ENCODE peak calls at places on chromosome 18, in four cellular contexts. One of them, this sample, is unnamed. For H3K36me3, the result is how much of the 10 kb centered on the place peaks cover.

GRCh38 chr18:3604626-3605408 is 154.8 kb downstream of the TGIF1 start:
- DNase-seq in uterus: no peak
- DNase-seq in Peyer's patch: peak
- DNase-seq in fibroblast of lung: peak
- DNase-seq in this sample: no peak

GRCh38 chr18:10660485-10660884 is 134.7 kb downstream of the NAPG start:
- DNase-seq in uterus: no peak
- DNase-seq in Peyer's patch: no peak
- DNase-seq in fibroblast of lung: peak
- DNase-seq in this sample: no peak

GRCh38 chr18:58403799-58404455 is 225.0 kb downstream of the ALPK2 start:
- DNase-seq in uterus: no peak
- DNase-seq in Peyer's patch: no peak
- DNase-seq in fibroblast of lung: no peak
- DNase-seq in this sample: no peak

GRCh38 chr18:8816805-8817204 is 111.4 kb downstream of the MTCL1 start:
- DNase-seq in uterus: no peak
- DNase-seq in Peyer's patch: no peak
- DNase-seq in fibroblast of lung: peak
- DNase-seq in this sample: no peak

GRCh38 chr18:34506198-34506597 is 203.9 kb upstream of the DTNA start:
- DNase-seq in uterus: no peak
- DNase-seq in Peyer's patch: no peak
- DNase-seq in fibroblast of lung: no peak
- DNase-seq in this sample: no peak

GRCh38 chr18:24491882-24492281 is 31.4 kb downstream of the HRH4 start:
- DNase-seq in uterus: no peak
- DNase-seq in Peyer's patch: peak
- DNase-seq in fibroblast of lung: no peak
- DNase-seq in this sample: peak

GRCh38 chr18:76923485-76924085 is 101.2 kb downstream of the ZNF236 start:
- DNase-seq in uterus: no peak
- DNase-seq in Peyer's patch: no peak
- DNase-seq in fibroblast of lung: no peak
- DNase-seq in this sample: no peak

GRCh38 chr18:50203801-50204604 is 9.1 kb upstream of the MYO5B start:
- DNase-seq in uterus: no peak
- DNase-seq in Peyer's patch: no peak
- DNase-seq in fibroblast of lung: peak
- DNase-seq in this sample: no peak

GRCh38 chr18:33572022-33572421 is 6.0 kb upstream of the ASXL3 start:
- DNase-seq in uterus: no peak
- DNase-seq in Peyer's patch: no peak
- DNase-seq in fibroblast of lung: no peak
- DNase-seq in this sample: no peak

GRCh38 chr18:48201952-48202898 is 207.0 kb downstream of the ZBTB7C start:
- DNase-seq in uterus: no peak
- DNase-seq in Peyer's patch: no peak
- DNase-seq in fibroblast of lung: no peak
- DNase-seq in this sample: no peak

GRCh38 chr18:26051845-26052244 is 38.6 kb downstream of the SS18 start:
- DNase-seq in uterus: no peak
- DNase-seq in Peyer's patch: no peak
- DNase-seq in fibroblast of lung: peak
- DNase-seq in this sample: no peak

GRCh38 chr18:36006997-36007396 is 34.5 kb downstream of the RMP24 start:
- DNase-seq in uterus: no peak
- DNase-seq in Peyer's patch: no peak
- DNase-seq in fibroblast of lung: no peak
- DNase-seq in this sample: no peak

GRCh38 chr18:13647761-13648160 is 78.6 kb downstream of the FAM210A start:
- DNase-seq in uterus: no peak
- DNase-seq in Peyer's patch: no peak
- DNase-seq in fibroblast of lung: no peak
- DNase-seq in this sample: no peak

GRCh38 chr18:23704806-23705205 is 15.6 kb downstream of the LAMA3 start:
- DNase-seq in uterus: no peak
- DNase-seq in Peyer's patch: no peak
- DNase-seq in fibroblast of lung: no peak
- DNase-seq in this sample: no peak

GRCh38 chr18:11660691-11661090 is 28.4 kb upstream of the GNAL start:
- DNase-seq in uterus: no peak
- DNase-seq in Peyer's patch: no peak
- DNase-seq in fibroblast of lung: no peak
- DNase-seq in this sample: no peak

GRCh38 chr18:26103579-26103978 is 13.2 kb upstream of the SS18 start:
- DNase-seq in uterus: no peak
- DNase-seq in Peyer's patch: no peak
- DNase-seq in fibroblast of lung: no peak
- DNase-seq in this sample: no peak

GRCh38 chr18:34901299-34901698 is 139.9 kb upstream of the MAPRE2 start:
- DNase-seq in uterus: no peak
- DNase-seq in Peyer's patch: no peak
- DNase-seq in fibroblast of lung: peak
- DNase-seq in this sample: no peak

GRCh38 chr18:11268691-11269686 is 119.6 kb upstream of the PIEZO2 start:
- DNase-seq in uterus: no peak
- DNase-seq in Peyer's patch: no peak
- DNase-seq in fibroblast of lung: peak
- DNase-seq in this sample: no peak

GRCh38 chr18:36311026-36311570 is 13.6 kb downstream of the FHOD3 start:
- DNase-seq in uterus: no peak
- DNase-seq in Peyer's patch: no peak
- DNase-seq in fibroblast of lung: no peak
- DNase-seq in this sample: no peak

GRCh38 chr18:28439870-28440269 is 262.9 kb upstream of the CDH2 start:
- DNase-seq in uterus: no peak
- DNase-seq in Peyer's patch: no peak
- DNase-seq in fibroblast of lung: no peak
- DNase-seq in this sample: no peak

GRCh38 chr18:7618821-7619410 is 51.8 kb downstream of the PTPRM start:
- DNase-seq in uterus: no peak
- DNase-seq in Peyer's patch: no peak
- DNase-seq in fibroblast of lung: no peak
- DNase-seq in this sample: no peak

GRCh38 chr18:3265564-3266033 is 3.7 kb downstream of the MYL12B start:
- DNase-seq in uterus: no peak
- DNase-seq in Peyer's patch: no peak
- DNase-seq in fibroblast of lung: no peak
- DNase-seq in this sample: no peak

GRCh38 chr18:67742525-67742924 is 226.0 kb upstream of the DSEL start:
- DNase-seq in uterus: no peak
- DNase-seq in Peyer's patch: no peak
- DNase-seq in fibroblast of lung: no peak
- DNase-seq in this sample: no peak

GRCh38 chr18:45617284-45617683 is 2.0 kb downstream of the SLC14A2 start:
- DNase-seq in uterus: peak
- DNase-seq in Peyer's patch: peak
- DNase-seq in fibroblast of lung: peak
- DNase-seq in this sample: no peak

GRCh38 chr18:35136248-35136647 is 95.0 kb downstream of the MAPRE2 start:
- DNase-seq in uterus: no peak
- DNase-seq in Peyer's patch: no peak
- DNase-seq in fibroblast of lung: no peak
- DNase-seq in this sample: no peak

GRCh38 chr18:7158201-7158600 is 40.6 kb upstream of the LAMA1 start:
- DNase-seq in uterus: no peak
- DNase-seq in Peyer's patch: no peak
- DNase-seq in fibroblast of lung: peak
- DNase-seq in this sample: no peak

GRCh38 chr18:13611616-13612110 is 114.7 kb downstream of the FAM210A start:
- DNase-seq in uterus: no peak
- DNase-seq in Peyer's patch: peak
- DNase-seq in fibroblast of lung: peak
- DNase-seq in this sample: no peak

GRCh38 chr18:54192415-54192814 is 32.1 kb downstream of the MBD2 start:
- DNase-seq in uterus: no peak
- DNase-seq in Peyer's patch: no peak
- DNase-seq in fibroblast of lung: no peak
- DNase-seq in this sample: no peak

GRCh38 chr18:62720766-62721613 is 5.6 kb downstream of the PHLPP1 start:
- DNase-seq in uterus: no peak
- DNase-seq in Peyer's patch: no peak
- DNase-seq in fibroblast of lung: no peak
- DNase-seq in this sample: no peak
- H3K4me3 ChIP-seq in uterus: no peak
- H3K4me3 ChIP-seq in Peyer's patch: no peak
- H3K4me3 ChIP-seq in fibroblast of lung: no peak
- H3K4me3 ChIP-seq in this sample: no peak

GRCh38 chr18:62735387-62735786 is 20.0 kb downstream of the PHLPP1 start:
- DNase-seq in uterus: no peak
- DNase-seq in Peyer's patch: no peak
- DNase-seq in fibroblast of lung: no peak
- DNase-seq in this sample: no peak
- TF ChIP-seq CTCF in uterus: no peak
- TF ChIP-seq CTCF in Peyer's patch: no peak
- TF ChIP-seq CTCF in fibroblast of lung: no peak
- TF ChIP-seq CTCF in this sample: no peak

GRCh38 chr18:55228191-55228590 is 268.9 kb upstream of the CCDC68 start:
- DNase-seq in uterus: no peak
- DNase-seq in Peyer's patch: no peak
- DNase-seq in fibroblast of lung: peak
- DNase-seq in this sample: no peak
- H3K36me3 ChIP-seq in uterus: under half
- H3K36me3 ChIP-seq in Peyer's patch: under half
- H3K36me3 ChIP-seq in fibroblast of lung: under half
- H3K36me3 ChIP-seq in this sample: under half

DNA sequence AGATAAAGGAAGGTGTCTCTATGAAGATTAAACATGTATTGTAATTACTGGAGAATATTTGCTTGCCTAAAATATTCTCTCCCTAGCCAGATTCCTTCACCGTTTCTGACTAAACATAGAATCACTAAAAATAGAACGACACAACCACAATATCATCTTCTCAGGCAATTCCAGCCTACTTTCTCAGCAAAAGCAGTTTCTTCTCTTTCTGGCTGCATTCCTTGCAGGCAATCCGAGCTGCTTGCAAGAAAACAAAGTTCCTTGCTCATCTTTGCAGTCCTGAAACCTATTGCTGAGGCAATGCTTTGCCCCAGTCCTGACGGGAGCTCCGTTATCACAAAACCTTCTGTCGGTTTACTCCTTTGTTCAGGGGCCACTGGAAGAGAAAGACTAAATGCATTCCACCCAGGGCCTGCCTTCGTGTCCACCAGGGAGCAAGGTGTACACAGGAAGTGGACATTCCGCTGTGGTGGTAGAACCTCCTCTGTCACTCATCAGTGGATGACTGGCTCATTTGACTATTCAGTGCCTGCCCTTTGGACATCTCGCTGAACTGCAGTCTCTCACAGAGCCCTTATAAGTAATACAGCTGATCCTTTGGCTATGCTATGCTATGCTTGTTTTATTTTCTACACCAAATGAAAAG is 239.2 kb upstream of the DOK6 start:
- DNase-seq in uterus: no peak
- DNase-seq in Peyer's patch: no peak
- DNase-seq in fibroblast of lung: peak
- DNase-seq in this sample: no peak
- H3K4me3 ChIP-seq in uterus: no peak
- H3K4me3 ChIP-seq in Peyer's patch: no peak
- H3K4me3 ChIP-seq in fibroblast of lung: no peak
- H3K4me3 ChIP-seq in this sample: no peak

This sample was measured in GM06990.